ENCODE peak calls at places on chromosomes 11 and 22, in seven cellular contexts. One of them, this sample, is unnamed.

GRCh38 chr11:119985551-119985950 is 152.4 kb downstream of the TRIM29 start:
- DNase-seq in stomach: no peak
- DNase-seq in AG08396: no peak
- DNase-seq in hippocampal formation: no peak
- DNase-seq in upper lobe of right lung: no peak
- DNase-seq in activated naive CD4-positive, alpha-beta T cell: no peak
- DNase-seq in activated CD4-positive, alpha-beta T cell treated with anti-CD3 and anti-CD28 coated beads, Interleukin-2, amount 50 U/mL, for 1 hour: no peak
- DNase-seq in this sample: no peak

GRCh38 chr22:24961217-24961844 is 8.8 kb downstream of the KIAA1671 start:
- DNase-seq in upper lobe of right lung: no peak
- DNase-seq in stomach: no peak
- DNase-seq in activated naive CD4-positive, alpha-beta T cell: no peak
- DNase-seq in activated CD4-positive, alpha-beta T cell treated with anti-CD3 and anti-CD28 coated beads, Interleukin-2, amount 50 U/mL, for 1 hour: no peak
- DNase-seq in AG08396: no peak
- DNase-seq in hippocampal formation: no peak
- DNase-seq in this sample: peak

GRCh38 chr22:19879248-19879575 is 24.5 kb upstream of the GNB1L start:
- DNase-seq in upper lobe of right lung: peak
- DNase-seq in hippocampal formation: no peak
- DNase-seq in AG08396: no peak
- DNase-seq in stomach: no peak
- DNase-seq in activated CD4-positive, alpha-beta T cell treated with anti-CD3 and anti-CD28 coated beads, Interleukin-2, amount 50 U/mL, for 1 hour: no peak
- DNase-seq in activated naive CD4-positive, alpha-beta T cell: no peak
- DNase-seq in this sample: no peak

GRCh38 chr11:132405728-132406127 is 1035.3 kb downstream of the NTM start:
- DNase-seq in hippocampal formation: no peak
- DNase-seq in AG08396: no peak
- DNase-seq in activated CD4-positive, alpha-beta T cell treated with anti-CD3 and anti-CD28 coated beads, Interleukin-2, amount 50 U/mL, for 1 hour: no peak
- DNase-seq in upper lobe of right lung: no peak
- DNase-seq in activated naive CD4-positive, alpha-beta T cell: no peak
- DNase-seq in stomach: no peak
- DNase-seq in this sample: no peak

GRCh38 chr22:42720263-42721044 is at the start of gene A4GALT:
- DNase-seq in hippocampal formation: no peak
- DNase-seq in upper lobe of right lung: no peak
- DNase-seq in activated CD4-positive, alpha-beta T cell treated with anti-CD3 and anti-CD28 coated beads, Interleukin-2, amount 50 U/mL, for 1 hour: no peak
- DNase-seq in AG08396: peak
- DNase-seq in stomach: no peak
- DNase-seq in activated naive CD4-positive, alpha-beta T cell: no peak
- DNase-seq in this sample: peak

GRCh38 chr22:40215266-40215665 is 37.5 kb downstream of the TNRC6B start:
- DNase-seq in hippocampal formation: no peak
- DNase-seq in stomach: peak
- DNase-seq in activated naive CD4-positive, alpha-beta T cell: no peak
- DNase-seq in AG08396: no peak
- DNase-seq in activated CD4-positive, alpha-beta T cell treated with anti-CD3 and anti-CD28 coated beads, Interleukin-2, amount 50 U/mL, for 1 hour: no peak
- DNase-seq in upper lobe of right lung: peak
- DNase-seq in this sample: no peak

GRCh38 chr22:19867617-19868016 is 12.9 kb upstream of the GNB1L start:
- DNase-seq in upper lobe of right lung: peak
- DNase-seq in stomach: no peak
- DNase-seq in activated naive CD4-positive, alpha-beta T cell: no peak
- DNase-seq in AG08396: no peak
- DNase-seq in activated CD4-positive, alpha-beta T cell treated with anti-CD3 and anti-CD28 coated beads, Interleukin-2, amount 50 U/mL, for 1 hour: no peak
- DNase-seq in hippocampal formation: no peak
- DNase-seq in this sample: no peak

GRCh38 chr11:134037093-134037908 is 31.6 kb upstream of the JAM3 start:
- DNase-seq in activated CD4-positive, alpha-beta T cell treated with anti-CD3 and anti-CD28 coated beads, Interleukin-2, amount 50 U/mL, for 1 hour: peak
- DNase-seq in activated naive CD4-positive, alpha-beta T cell: peak
- DNase-seq in AG08396: peak
- DNase-seq in upper lobe of right lung: peak
- DNase-seq in stomach: peak
- DNase-seq in hippocampal formation: peak
- DNase-seq in this sample: no peak

GRCh38 chr22:48866906-48867597 is 960.6 kb downstream of the BRD1 start:
- DNase-seq in stomach: no peak
- DNase-seq in upper lobe of right lung: peak
- DNase-seq in activated naive CD4-positive, alpha-beta T cell: no peak
- DNase-seq in hippocampal formation: no peak
- DNase-seq in AG08396: no peak
- DNase-seq in activated CD4-positive, alpha-beta T cell treated with anti-CD3 and anti-CD28 coated beads, Interleukin-2, amount 50 U/mL, for 1 hour: no peak
- DNase-seq in this sample: no peak

GRCh38 chr11:1082346-1082727 is 7.7 kb downstream of the MUC2 start:
- DNase-seq in AG08396: no peak
- DNase-seq in stomach: no peak
- DNase-seq in upper lobe of right lung: peak
- DNase-seq in hippocampal formation: no peak
- DNase-seq in activated naive CD4-positive, alpha-beta T cell: no peak
- DNase-seq in activated CD4-positive, alpha-beta T cell treated with anti-CD3 and anti-CD28 coated beads, Interleukin-2, amount 50 U/mL, for 1 hour: no peak
- DNase-seq in this sample: no peak

GRCh38 chr22:30232716-30233218 is 13.8 kb downstream of the LIF start:
- DNase-seq in activated naive CD4-positive, alpha-beta T cell: no peak
- DNase-seq in upper lobe of right lung: no peak
- DNase-seq in activated CD4-positive, alpha-beta T cell treated with anti-CD3 and anti-CD28 coated beads, Interleukin-2, amount 50 U/mL, for 1 hour: no peak
- DNase-seq in hippocampal formation: no peak
- DNase-seq in stomach: no peak
- DNase-seq in AG08396: no peak
- DNase-seq in this sample: no peak

GRCh38 chr11:66694732-66695207 is 17.1 kb upstream of the RBM4B start:
- DNase-seq in activated naive CD4-positive, alpha-beta T cell: peak
- DNase-seq in activated CD4-positive, alpha-beta T cell treated with anti-CD3 and anti-CD28 coated beads, Interleukin-2, amount 50 U/mL, for 1 hour: peak
- DNase-seq in hippocampal formation: peak
- DNase-seq in stomach: peak
- DNase-seq in upper lobe of right lung: peak
- DNase-seq in AG08396: peak
- DNase-seq in this sample: peak

GRCh38 chr11:69007978-69008381 is 5.1 kb downstream of the MRGPRF start:
- DNase-seq in upper lobe of right lung: peak
- DNase-seq in stomach: no peak
- DNase-seq in activated CD4-positive, alpha-beta T cell treated with anti-CD3 and anti-CD28 coated beads, Interleukin-2, amount 50 U/mL, for 1 hour: no peak
- DNase-seq in AG08396: peak
- DNase-seq in activated naive CD4-positive, alpha-beta T cell: no peak
- DNase-seq in hippocampal formation: no peak
- DNase-seq in this sample: no peak

This sample was measured in OCI-M1.